ENCODE peak calls at places on chromosomes 7 and 10, in eight cellular contexts. M is stimulated activated CD4-positive, alpha-beta T cell treated with anti-CD3 and anti-CD28 coated beads, Interleukin-4, amount 100 ng/mL, for 24 hours; U is prostate gland; Y is brain microvascular endothelial cell; V is GM20000; E is left lobe of liver; G is neuronal stem cell; R is nephron progenitor cell. P is an unnamed sample.

GRCh38 chr7:51357821-51358220 is 41.2 kb upstream of the COBL start:
- DNase-seq in V (no peak), U (no peak), E (no peak), M (no peak), Y (no peak), G (no peak), R (no peak), P (no peak)

GRCh38 chr7:98163704-98164478 is 47.3 kb upstream of the BHLHA15 start:
- DNase-seq in U (peak), G (no peak), M (no peak), E (peak), R (no peak), Y (peak), V (no peak), P (no peak)

GRCh38 chr10:125284875-125285597 is 124.7 kb upstream of the CTBP2 start:
- DNase-seq in V (no peak), M (no peak), Y (no peak), U (no peak), R (no peak), G (no peak), E (no peak), P (no peak)

GRCh38 chr10:31147220-31147608 is 115.5 kb upstream of the ZNF438 start:
- DNase-seq in Y (peak), R (no peak), G (no peak), E (no peak), U (no peak), M (no peak), V (no peak), P (no peak)

GRCh38 chr7:66505009-66505408 is 123.7 kb upstream of the KCTD7 start:
- DNase-seq in M (no peak), E (no peak), V (no peak), U (no peak), G (no peak), R (no peak), Y (no peak), P (peak)

GRCh38 chr10:11823122-11823988 is at the start of gene PROSER2:
- DNase-seq in G (peak), R (peak), Y (peak), V (peak), E (peak), U (peak), M (peak), P (peak)

GRCh38 chr7:28904539-28905143 is 53.5 kb downstream of the TRIL start:
- DNase-seq in R (no peak), U (no peak), E (peak), Y (no peak), V (no peak), G (no peak), M (no peak), P (no peak)

GRCh38 chr10:82866424-82867020 is 991.5 kb downstream of the NRG3 start:
- DNase-seq in E (no peak), M (no peak), Y (no peak), R (no peak), V (no peak), G (no peak), U (no peak), P (no peak)

P was measured in DMS53.